ENCODE peak calls at places on chromosomes 2 and 18, in four cellular contexts. One of them, this sample, is unnamed.

GRCh38 chr18:45636110-45636509 is 20.8 kb downstream of the SLC14A2 start:
- DNase-seq in GM12878: no peak
- DNase-seq in K562: no peak
- DNase-seq in IMR-90: no peak
- DNase-seq in this sample: no peak

GRCh38 chr2:43018179-43019024 is 208.0 kb downstream of the ZFP36L2 start:
- DNase-seq in GM12878: no peak
- DNase-seq in K562: no peak
- DNase-seq in IMR-90: peak; percentile 84
- DNase-seq in this sample: no peak

GRCh38 chr18:23207191-23207955 is 72.1 kb downstream of the CABLES1 start:
- DNase-seq in GM12878: no peak
- DNase-seq in K562: peak; percentile 83
- DNase-seq in IMR-90: peak; percentile 68
- DNase-seq in this sample: peak; percentile 19

GRCh38 chr2:236568068-236568921 is 1.3 kb upstream of the ACKR3 start:
- DNase-seq in GM12878: no peak
- DNase-seq in K562: no peak
- DNase-seq in IMR-90: no peak
- DNase-seq in this sample: no peak

GRCh38 chr2:47277987-47278386 is 122.9 kb upstream of the STPG4 start:
- DNase-seq in GM12878: no peak
- DNase-seq in K562: no peak
- DNase-seq in IMR-90: no peak
- DNase-seq in this sample: no peak

GRCh38 chr2:46387886-46388515 is 90.8 kb downstream of the EPAS1 start:
- DNase-seq in GM12878: no peak
- DNase-seq in K562: no peak
- DNase-seq in IMR-90: no peak
- DNase-seq in this sample: no peak

GRCh38 chr2:43127941-43128561 is 98.4 kb downstream of the ZFP36L2 start:
- DNase-seq in GM12878: no peak
- DNase-seq in K562: no peak
- DNase-seq in IMR-90: no peak
- DNase-seq in this sample: no peak

GRCh38 chr2:18214936-18215335 is 336.5 kb downstream of the KCNS3 start:
- DNase-seq in GM12878: no peak
- DNase-seq in K562: no peak
- DNase-seq in IMR-90: peak; percentile 34
- DNase-seq in this sample: no peak

GRCh38 chr2:80437959-80438358 is 133.4 kb upstream of the LRRTM1 start:
- DNase-seq in GM12878: no peak
- DNase-seq in K562: no peak
- DNase-seq in IMR-90: no peak
- DNase-seq in this sample: no peak

GRCh38 chr2:212124597-212124996 is 414.0 kb downstream of the ERBB4 start:
- DNase-seq in GM12878: no peak
- DNase-seq in K562: no peak
- DNase-seq in IMR-90: peak; percentile 29
- DNase-seq in this sample: peak; percentile 16

GRCh38 chr2:208671312-208671711 is 264.7 kb downstream of the PTH2R start:
- DNase-seq in GM12878: no peak
- DNase-seq in K562: no peak
- DNase-seq in IMR-90: no peak
- DNase-seq in this sample: no peak

GRCh38 chr18:13464432-13465125 is 246.0 kb downstream of the LDLRAD4 start:
- DNase-seq in GM12878: peak; percentile 44
- DNase-seq in K562: peak; percentile 25
- DNase-seq in IMR-90: no peak
- DNase-seq in this sample: no peak

GRCh38 chr2:12750166-12750905 is 33.6 kb downstream of the TRIB2 start:
- DNase-seq in GM12878: no peak
- DNase-seq in K562: no peak
- DNase-seq in IMR-90: no peak
- DNase-seq in this sample: no peak

GRCh38 chr2:111972955-111973565 is 74.7 kb downstream of the MERTK start:
- DNase-seq in GM12878: peak; percentile 3
- DNase-seq in K562: no peak
- DNase-seq in IMR-90: no peak
- DNase-seq in this sample: no peak

GRCh38 chr18:46570666-46571065 is 86.4 kb downstream of the LOXHD1 start:
- DNase-seq in GM12878: no peak
- DNase-seq in K562: no peak
- DNase-seq in IMR-90: no peak
- DNase-seq in this sample: no peak

GRCh38 chr2:212530991-212531390 is 7.6 kb downstream of the ERBB4 start:
- DNase-seq in GM12878: no peak
- DNase-seq in K562: no peak
- DNase-seq in IMR-90: no peak
- DNase-seq in this sample: no peak

GRCh38 chr2:219980666-219981065 is 353.2 kb downstream of the SLC4A3 start:
- DNase-seq in GM12878: no peak
- DNase-seq in K562: no peak
- DNase-seq in IMR-90: no peak
- DNase-seq in this sample: no peak

GRCh38 chr2:241514545-241514944 is 6.2 kb upstream of the STK25 start:
- DNase-seq in GM12878: no peak
- DNase-seq in K562: no peak
- DNase-seq in IMR-90: peak; percentile 12
- DNase-seq in this sample: no peak

GRCh38 chr2:186607660-186608324 is 17.9 kb downstream of the ITGAV start:
- DNase-seq in GM12878: no peak
- DNase-seq in K562: no peak
- DNase-seq in IMR-90: peak; percentile 26
- DNase-seq in this sample: no peak

GRCh38 chr18:80229766-80230745 is 17.3 kb downstream of the PARD6G start:
- DNase-seq in GM12878: no peak
- DNase-seq in K562: no peak
- DNase-seq in IMR-90: no peak
- DNase-seq in this sample: no peak

GRCh38 chr2:88059979-88060906 is 4.7 kb upstream of the KRCC1 start:
- DNase-seq in GM12878: no peak
- DNase-seq in K562: peak; percentile 64
- DNase-seq in IMR-90: peak; percentile 31
- DNase-seq in this sample: peak; percentile 70

GRCh38 chr18:48019557-48019956 is 89.1 kb upstream of the SMAD2 start:
- DNase-seq in GM12878: no peak
- DNase-seq in K562: no peak
- DNase-seq in IMR-90: no peak
- DNase-seq in this sample: no peak
- TF ChIP-seq ELK1 in GM12878: no peak
- TF ChIP-seq ELK1 in K562: no peak
- TF ChIP-seq ELK1 in IMR-90: no peak
- TF ChIP-seq ELK1 in this sample: no peak

GRCh38 chr18:2627821-2628276 is 27.7 kb upstream of the SMCHD1 start:
- DNase-seq in GM12878: no peak
- DNase-seq in K562: no peak
- DNase-seq in IMR-90: peak; percentile 41
- DNase-seq in this sample: no peak
- TF ChIP-seq ELK1 in GM12878: no peak
- TF ChIP-seq ELK1 in K562: no peak
- TF ChIP-seq ELK1 in IMR-90: no peak
- TF ChIP-seq ELK1 in this sample: no peak

DNA sequence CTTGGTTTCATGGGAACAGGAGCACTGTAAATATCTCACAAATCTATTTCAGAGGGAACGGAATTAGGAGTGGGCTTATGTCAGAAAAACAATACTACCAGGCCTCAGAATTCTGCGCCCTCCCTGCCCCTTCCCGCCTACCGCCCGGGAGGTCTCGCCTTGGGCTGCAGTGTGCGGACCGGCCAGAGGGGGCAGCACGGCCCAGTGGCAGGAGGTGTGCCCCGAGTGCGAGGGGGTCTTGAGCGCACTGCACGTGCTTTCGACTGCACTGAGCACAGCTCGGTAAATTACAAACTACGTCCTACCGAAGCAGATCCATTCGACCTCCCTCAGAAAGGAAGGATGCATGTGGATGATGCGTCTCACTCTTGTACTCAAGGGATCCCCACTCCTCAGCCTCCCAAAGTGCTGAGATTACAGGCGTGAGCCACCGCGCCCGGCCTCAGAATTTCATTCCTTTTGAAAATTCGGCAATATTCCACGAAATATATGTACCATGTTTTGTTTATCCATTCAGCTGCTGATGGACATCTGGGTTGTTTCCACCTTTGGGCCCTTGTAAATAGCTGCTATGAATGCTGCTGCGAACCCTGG is 297.0 kb downstream of the BCL2 start:
- DNase-seq in GM12878: no peak
- DNase-seq in K562: peak; percentile 41
- DNase-seq in IMR-90: no peak
- DNase-seq in this sample: no peak
- TF ChIP-seq ELK1 in GM12878: no peak
- TF ChIP-seq ELK1 in K562: no peak
- TF ChIP-seq ELK1 in IMR-90: no peak
- TF ChIP-seq ELK1 in this sample: no peak

GRCh38 chr2:29803541-29803940 is 117.8 kb downstream of the ALK start:
- DNase-seq in GM12878: no peak
- DNase-seq in K562: no peak
- DNase-seq in IMR-90: no peak
- DNase-seq in this sample: no peak

GRCh38 chr2:29799628-29800027 is 121.8 kb downstream of the ALK start:
- DNase-seq in GM12878: no peak
- DNase-seq in K562: no peak
- DNase-seq in IMR-90: no peak
- DNase-seq in this sample: no peak

GRCh38 chr2:29804671-29805070 is 116.7 kb downstream of the ALK start:
- DNase-seq in GM12878: no peak
- DNase-seq in K562: no peak
- DNase-seq in IMR-90: no peak
- DNase-seq in this sample: no peak

GRCh38 chr2:29806461-29806860 is 114.9 kb downstream of the ALK start:
- DNase-seq in GM12878: no peak
- DNase-seq in K562: no peak
- DNase-seq in IMR-90: no peak
- DNase-seq in this sample: no peak

DNA sequence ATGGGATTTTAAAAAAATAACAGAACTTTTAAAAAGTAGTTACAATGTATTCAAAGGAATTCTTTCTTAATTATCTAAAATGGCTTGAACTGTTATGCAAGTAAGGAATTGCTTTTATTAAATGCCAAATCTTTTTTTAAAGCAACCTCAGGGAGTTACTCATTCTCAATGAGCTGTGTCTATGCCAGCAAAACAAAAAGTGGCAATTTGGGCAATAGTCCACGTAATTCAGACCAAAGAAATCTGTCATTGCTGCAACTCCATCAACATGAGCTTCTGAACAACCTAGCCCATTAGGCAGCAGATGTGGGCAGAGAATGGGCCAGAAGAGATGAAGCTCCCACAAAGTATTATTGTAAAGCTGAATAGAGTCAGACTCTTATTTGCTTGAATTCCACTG is 118.4 kb downstream of the ALK start:
- DNase-seq in GM12878: no peak
- DNase-seq in K562: no peak
- DNase-seq in IMR-90: no peak
- DNase-seq in this sample: no peak
- TF ChIP-seq ELK1 in GM12878: no peak
- TF ChIP-seq ELK1 in K562: no peak
- TF ChIP-seq ELK1 in IMR-90: no peak
- TF ChIP-seq ELK1 in this sample: no peak

DNA sequence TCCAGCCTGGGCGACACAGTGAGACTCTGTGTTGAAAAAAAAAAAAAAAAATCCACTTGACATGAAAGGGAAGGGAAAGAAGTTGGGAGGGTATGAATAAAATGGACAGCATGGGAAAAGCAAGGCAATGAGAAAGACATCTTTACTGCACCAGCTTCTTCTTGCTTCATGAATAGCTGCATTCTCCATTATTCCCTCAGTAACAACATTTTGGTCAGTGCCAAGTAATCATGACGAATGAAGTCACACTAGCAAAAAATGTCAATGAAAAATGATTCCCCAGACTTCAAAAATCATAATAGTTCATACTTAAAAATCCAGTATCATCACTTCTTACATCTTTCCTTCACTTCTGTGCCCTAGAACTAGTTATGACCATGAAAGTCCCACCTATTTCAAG is 30.4 kb downstream of the ADAM17 start:
- DNase-seq in GM12878: no peak
- DNase-seq in K562: no peak
- DNase-seq in IMR-90: no peak
- DNase-seq in this sample: no peak
- TF ChIP-seq ELK1 in GM12878: no peak
- TF ChIP-seq ELK1 in K562: no peak
- TF ChIP-seq ELK1 in IMR-90: no peak
- TF ChIP-seq ELK1 in this sample: no peak

GRCh38 chr2:69565431-69565839 is 78.1 kb downstream of the AAK1 start:
- DNase-seq in GM12878: peak; percentile 40
- DNase-seq in K562: peak; percentile 80
- DNase-seq in IMR-90: no peak
- DNase-seq in this sample: peak; percentile 50
- TF ChIP-seq ELK1 in GM12878: no peak
- TF ChIP-seq ELK1 in K562: no peak
- TF ChIP-seq ELK1 in IMR-90: no peak
- TF ChIP-seq ELK1 in this sample: no peak

GRCh38 chr2:223779877-223780276 is 57.5 kb downstream of the AP1S3 start:
- DNase-seq in GM12878: no peak
- DNase-seq in K562: peak; percentile 17
- DNase-seq in IMR-90: peak; percentile 34
- DNase-seq in this sample: peak; percentile 66
- TF ChIP-seq ELK1 in GM12878: no peak
- TF ChIP-seq ELK1 in K562: no peak
- TF ChIP-seq ELK1 in IMR-90: no peak
- TF ChIP-seq ELK1 in this sample: no peak

DNA sequence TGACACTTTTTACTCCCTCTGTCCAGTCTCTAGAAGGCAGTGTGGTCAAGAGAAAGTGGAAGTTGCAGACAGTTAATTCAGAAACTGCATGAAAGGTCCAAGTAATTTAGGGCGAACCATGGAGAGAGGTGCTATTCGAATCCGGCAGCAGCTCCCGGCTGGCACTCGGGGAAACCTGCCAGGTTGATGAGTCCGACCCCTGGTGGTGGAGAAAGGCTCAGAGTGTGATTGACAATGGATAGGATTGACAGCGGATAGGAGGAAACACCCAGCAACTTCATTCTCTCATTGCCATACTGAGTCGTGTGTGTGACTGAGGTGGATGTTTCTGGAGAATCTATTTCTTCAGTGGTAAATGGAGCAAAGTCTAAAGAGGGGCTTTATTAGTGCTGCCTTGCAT is 101.7 kb downstream of the DCDC2C start:
- DNase-seq in GM12878: no peak
- DNase-seq in K562: peak; percentile 27
- DNase-seq in IMR-90: no peak
- DNase-seq in this sample: peak; percentile 64
- TF ChIP-seq ELK1 in GM12878: no peak
- TF ChIP-seq ELK1 in K562: no peak
- TF ChIP-seq ELK1 in IMR-90: no peak
- TF ChIP-seq ELK1 in this sample: no peak

This sample was measured in A549.